ENCODE peak calls at places on chromosome 12, in nine cellular contexts. D, O, K, E, J, F, H, L and G are unnamed samples.

GRCh38 chr12:81261508-81262207 is 183.8 kb downstream of the ACSS3 start:
- DNase-seq in D (no peak), O (no peak), K (no peak), E (no peak), J (no peak), F (no peak), H (no peak), L (no peak), G (no peak)

GRCh38 chr12:132169376-132169775 is 25.1 kb downstream of the NOC4L start:
- DNase-seq in D (no peak), O (no peak), K (no peak), E (no peak), J (no peak), F (no peak), H (no peak), L (no peak), G (peak)

GRCh38 chr12:101086490-101086889 is 123.5 kb downstream of the SLC5A8 start:
- DNase-seq in D (no peak), O (no peak), K (peak), E (no peak), J (no peak), F (no peak), H (peak), L (peak), G (no peak)

GRCh38 chr12:24463392-24463791 is 485.5 kb downstream of the BCAT1 start:
- DNase-seq in D (no peak), O (no peak), K (no peak), E (no peak), J (no peak), F (no peak), H (no peak), L (no peak), G (no peak)

GRCh38 chr12:77214136-77214535 is 148.8 kb upstream of the E2F7 start:
- DNase-seq in D (no peak), O (no peak), K (no peak), E (no peak), J (no peak), F (no peak), H (peak), L (peak), G (no peak)

GRCh38 chr12:114958538-114958937 is 274.6 kb upstream of the TBX3 start:
- DNase-seq in D (no peak), O (no peak), K (no peak), E (no peak), J (no peak), F (no peak), H (no peak), L (no peak), G (no peak)

GRCh38 chr12:78085562-78086182 is 255.0 kb downstream of the NAV3 start:
- DNase-seq in D (no peak), O (no peak), K (no peak), E (no peak), J (no peak), F (no peak), H (peak), L (peak), G (no peak)

GRCh38 chr12:94509317-94509716 is 49.6 kb upstream of the CEP83 start:
- DNase-seq in D (no peak), O (no peak), K (no peak), E (no peak), J (no peak), F (no peak), H (no peak), L (no peak), G (no peak)

GRCh38 chr12:22684526-22685118 is 59.7 kb downstream of the ETNK1 start:
- DNase-seq in D (no peak), O (no peak), K (peak), E (no peak), J (no peak), F (no peak), H (peak), L (peak), G (no peak)

GRCh38 chr12:106585862-106586534 is 3.2 kb downstream of the RFX4 start:
- DNase-seq in D (no peak), O (no peak), K (no peak), E (no peak), J (no peak), F (no peak), H (peak), L (no peak), G (no peak)

GRCh38 chr12:6169107-6169440 is 31.1 kb upstream of the CD9 start:
- DNase-seq in D (no peak), O (no peak), K (no peak), E (no peak), J (no peak), F (no peak), H (no peak), L (no peak), G (no peak)

GRCh38 chr12:11853126-11853525 is 203.7 kb downstream of the ETV6 start:
- DNase-seq in D (no peak), O (no peak), K (no peak), E (no peak), J (no peak), F (no peak), H (no peak), L (no peak), G (no peak)

GRCh38 chr12:2009623-2010022 is 5.4 kb upstream of the DCP1B start:
- DNase-seq in D (no peak), O (no peak), K (no peak), E (no peak), J (no peak), F (no peak), H (no peak), L (no peak), G (no peak)

GRCh38 chr12:128842579-128842978 is 10.7 kb upstream of the GLT1D1 start:
- DNase-seq in D (no peak), O (no peak), K (no peak), E (no peak), J (no peak), F (no peak), H (no peak), L (no peak), G (peak)

GRCh38 chr12:53380104-53380796 is at the start of gene SP1:
- DNase-seq in D (peak), O (peak), K (peak), E (peak), J (peak), F (peak), H (peak), L (peak), G (peak)

GRCh38 chr12:105928436-105928835 is 210.3 kb downstream of the NUAK1 start:
- DNase-seq in D (no peak), O (no peak), K (no peak), E (no peak), J (no peak), F (peak), H (no peak), L (no peak), G (no peak)

GRCh38 chr12:124738636-124739467 is 124.8 kb downstream of the SCARB1 start:
- DNase-seq in D (no peak), O (no peak), K (no peak), E (no peak), J (no peak), F (no peak), H (no peak), L (peak), G (no peak)

GRCh38 chr12:83468988-83469908 is 782.5 kb downstream of the TMTC2 start:
- DNase-seq in D (no peak), O (no peak), K (no peak), E (no peak), J (no peak), F (no peak), H (no peak), L (peak), G (no peak)

GRCh38 chr12:85725991-85726390 is 110.2 kb downstream of the RASSF9 start:
- DNase-seq in D (no peak), O (no peak), K (no peak), E (no peak), J (no peak), F (no peak), H (peak), L (no peak), G (no peak)

GRCh38 chr12:40152783-40153383 is 47.0 kb upstream of the SLC2A13 start:
- DNase-seq in D (peak), O (peak), K (no peak), E (peak), J (peak), F (no peak), H (peak), L (peak), G (no peak)

GRCh38 chr12:13187399-13187798 is 9.1 kb upstream of the EMP1 start:
- DNase-seq in D (no peak), O (no peak), K (no peak), E (no peak), J (no peak), F (no peak), H (peak), L (peak), G (no peak)

GRCh38 chr12:94208433-94208921 is 60.1 kb downstream of the PLXNC1 start:
- DNase-seq in D (no peak), O (no peak), K (no peak), E (peak), J (no peak), F (no peak), H (no peak), L (no peak), G (no peak)

GRCh38 chr12:49961993-49962764 is 507 bp downstream of the AQP5 start:
- DNase-seq in D (no peak), O (no peak), K (no peak), E (no peak), J (no peak), F (no peak), H (no peak), L (no peak), G (no peak)

GRCh38 chr12:76591461-76591860 is 31.9 kb upstream of the OSBPL8 start:
- DNase-seq in D (no peak), O (no peak), K (no peak), E (no peak), J (no peak), F (no peak), H (peak), L (peak), G (no peak)

GRCh38 chr12:78293039-78293686 is 462.5 kb downstream of the NAV3 start:
- DNase-seq in D (no peak), O (no peak), K (no peak), E (no peak), J (no peak), F (peak), H (no peak), L (no peak), G (no peak)

GRCh38 chr12:54292931-54293241 is 7.9 kb downstream of the NFE2 start:
- DNase-seq in D (no peak), O (no peak), K (no peak), E (no peak), J (no peak), F (no peak), H (no peak), L (no peak), G (peak)

GRCh38 chr12:25784669-25785068 is 173.8 kb upstream of the RASSF8 start:
- DNase-seq in D (no peak), O (no peak), K (no peak), E (no peak), J (no peak), F (no peak), H (no peak), L (no peak), G (no peak)

GRCh38 chr12:108629824-108630476 is 3.7 kb downstream of the SELPLG start:
- DNase-seq in D (no peak), O (no peak), K (peak), E (peak), J (peak), F (no peak), H (peak), L (peak), G (no peak)

GRCh38 chr12:56644654-56645053 is 1.1 kb downstream of the ATP5F1B start:
- DNase-seq in D (no peak), O (no peak), K (no peak), E (no peak), J (no peak), F (no peak), H (no peak), L (peak), G (no peak)

GRCh38 chr12:32235251-32235650 is 128.6 kb downstream of the BICD1 start:
- DNase-seq in D (no peak), O (no peak), K (no peak), E (no peak), J (no peak), F (no peak), H (no peak), L (no peak), G (no peak)

GRCh38 chr12:12019881-12020280 is 50.9 kb upstream of the BCL2L14 start:
- DNase-seq in D (peak), O (no peak), K (no peak), E (no peak), J (no peak), F (no peak), H (no peak), L (no peak), G (no peak)

GRCh38 chr12:121613424-121613823 is 12.9 kb upstream of the ORAI1 start:
- DNase-seq in D (no peak), O (no peak), K (no peak), E (no peak), J (no peak), F (no peak), H (no peak), L (no peak), G (no peak)